ENCODE peak calls at places on chromosomes 2 and 18, in seven cellular contexts. M is IMR-90, S is dermis microvascular lymphatic vessel endothelial cell, T is fibroblast of lung, O is type B pancreatic cell, X is activated T-cell treated with anti-CD3 and anti-CD28 coated beads for 1 hour, F is activated T-helper 1 cell treated with Interleukin-2 at 50 U/mL for 16 hours. D is an unnamed sample.

GRCh38 chr18:32157580-32157979 is 32.3 kb upstream of the MEP1B start:
- DNase-seq in M (no peak), S (no peak), T (no peak), O (no peak), X (no peak), F (no peak), D (no peak)

GRCh38 chr18:48983793-48984437 is 33.1 kb upstream of the SMAD7 start:
- DNase-seq in M (peak), S (peak), T (no peak), O (no peak), X (no peak), F (no peak), D (peak)

GRCh38 chr18:63511285-63511684 is 30.9 kb upstream of the SERPINB12 start:
- DNase-seq in M (peak), S (peak), T (peak), O (no peak), X (no peak), F (no peak), D (no peak)

GRCh38 chr2:209613941-209614340 is 157.7 kb upstream of the UNC80 start:
- DNase-seq in M (no peak), S (no peak), T (no peak), O (no peak), X (no peak), F (no peak), D (no peak)

GRCh38 chr2:152408260-152408659 is 73.3 kb downstream of the FMNL2 start:
- DNase-seq in M (no peak), S (no peak), T (no peak), O (no peak), X (no peak), F (no peak), D (no peak)

GRCh38 chr18:9132628-9133027 is 4.0 kb upstream of the ANKRD12 start:
- DNase-seq in M (no peak), S (no peak), T (no peak), O (no peak), X (no peak), F (no peak), D (no peak)

GRCh38 chr2:231197741-231198290 is 615 bp upstream of the ARMC9 start:
- DNase-seq in M (no peak), S (no peak), T (no peak), O (no peak), X (no peak), F (no peak), D (no peak)

GRCh38 chr2:196464311-196464710 is 175.2 kb upstream of the CCDC150 start:
- DNase-seq in M (peak), S (no peak), T (no peak), O (no peak), X (no peak), F (no peak), D (no peak)

GRCh38 chr2:216878072-216878471 is 18.2 kb upstream of the TNP1 start:
- DNase-seq in M (no peak), S (no peak), T (no peak), O (no peak), X (no peak), F (no peak), D (no peak)

GRCh38 chr2:26298286-26298637 is 47.7 kb upstream of the SELENOI start:
- DNase-seq in M (no peak), S (no peak), T (no peak), O (no peak), X (no peak), F (no peak), D (no peak)

GRCh38 chr2:25895046-25895445 is 16.8 kb upstream of the ASXL2 start:
- DNase-seq in M (no peak), S (no peak), T (no peak), O (no peak), X (no peak), F (no peak), D (no peak)

GRCh38 chr18:45449761-45450227 is 165.5 kb upstream of the SLC14A2 start:
- DNase-seq in M (no peak), S (no peak), T (peak), O (no peak), X (no peak), F (no peak), D (no peak)

GRCh38 chr2:131580187-131580586 is 52.5 kb downstream of the CCDC74A start:
- DNase-seq in M (no peak), S (no peak), T (no peak), O (no peak), X (no peak), F (no peak), D (no peak)

GRCh38 chr2:197558393-197558792 is 42.5 kb downstream of the MOB4 start:
- DNase-seq in M (no peak), S (no peak), T (no peak), O (no peak), X (no peak), F (no peak), D (no peak)

GRCh38 chr2:119823734-119824334 is 64.1 kb downstream of the PTPN4 start:
- DNase-seq in M (peak), S (peak), T (peak), O (no peak), X (no peak), F (no peak), D (peak)

GRCh38 chr2:227472265-227473018 is 486 bp downstream of the AGFG1 start:
- DNase-seq in M (no peak), S (peak), T (no peak), O (no peak), X (peak), F (peak), D (peak)

D was measured in SJCRH30.